ENCODE peak calls at places on chromosomes 5 and 9, in four cellular contexts. Q is NCI-H187 treated with DMSO at 0.1 percent for 48 hours; F is stimulated activated CD4-positive, alpha-beta T cell treated with anti-CD3 and anti-CD28 coated beads, Interleukin-15, amount 100 ng/mL, for 1 hour; J is foreskin keratinocyte. R is an unnamed sample.

GRCh38 chr5:51034501-51034900 is 348.7 kb upstream of the ISL1 start:
- DNase-seq in Q (no peak), J (no peak), F (no peak), R (no peak)

GRCh38 chr9:35606138-35606504 is 1.1 kb downstream of the TESK1 start:
- DNase-seq in F (no peak), J (no peak), Q (no peak), R (no peak)

GRCh38 chr5:38471709-38472108 is 84.7 kb downstream of the LIFR start:
- DNase-seq in F (no peak), Q (no peak), J (no peak), R (no peak)

GRCh38 chr5:45399041-45399440 is 297.1 kb downstream of the HCN1 start:
- DNase-seq in F (no peak), Q (no peak), J (no peak), R (peak)

GRCh38 chr5:138455191-138455930 is 9.9 kb upstream of the EGR1 start:
- DNase-seq in F (no peak), Q (no peak), J (no peak), R (no peak)

GRCh38 chr5:160506006-160507004 is 84.7 kb downstream of the PTTG1 start:
- DNase-seq in Q (no peak), J (no peak), F (peak), R (no peak)

GRCh38 chr5:138466900-138467710 is 1.8 kb downstream of the EGR1 start:
- DNase-seq in F (no peak), J (no peak), Q (no peak), R (no peak)

GRCh38 chr5:2093859-2094615 is 211.3 kb upstream of the IRX4 start:
- DNase-seq in F (no peak), J (peak), Q (no peak), R (no peak)

GRCh38 chr5:10860645-10861455 is 99.8 kb upstream of the DAP start:
- DNase-seq in Q (no peak), J (no peak), F (no peak), R (no peak)

GRCh38 chr9:8287501-8287900 is 487.9 kb upstream of the DMAC1 start:
- DNase-seq in F (no peak), J (no peak), Q (no peak), R (no peak)

GRCh38 chr5:116813906-116814305 is 239.3 kb upstream of the SEMA6A start:
- DNase-seq in Q (no peak), J (no peak), F (no peak), R (no peak)

GRCh38 chr9:95192631-95193030 is 124.9 kb downstream of the FANCC start:
- DNase-seq in Q (no peak), J (no peak), F (no peak), R (no peak)

GRCh38 chr9:127537014-127537413 is 75.1 kb upstream of the STXBP1 start:
- DNase-seq in J (peak), F (no peak), Q (no peak), R (no peak)

GRCh38 chr5:97163360-97163764 is 19.7 kb downstream of the RIOK2 start:
- DNase-seq in J (no peak), F (no peak), Q (peak), R (no peak)

GRCh38 chr5:135921388-135921787 is 25.7 kb upstream of the IL9 start:
- DNase-seq in Q (no peak), F (no peak), J (peak), R (no peak)

GRCh38 chr9:83154087-83154736 is 91.3 kb upstream of the RASEF start:
- DNase-seq in J (peak), F (no peak), Q (no peak), R (no peak)

GRCh38 chr9:138078846-138079245 is 201.3 kb downstream of the CACNA1B start:
- DNase-seq in Q (no peak), F (no peak), J (no peak), R (no peak)

GRCh38 chr9:86713970-86714369 is 233.3 kb downstream of the GAS1 start:
- DNase-seq in J (no peak), F (no peak), Q (no peak), R (no peak)